ENCODE peak calls at places on chromosome 1, in nine cellular contexts. One of them, this sample, is unnamed.

GRCh38 chr1:8294170-8294697 is 23.7 kb upstream of the SLC45A1 start:
- DNase-seq in testis: no peak
- DNase-seq in hepatocyte: no peak
- DNase-seq in tibial nerve: no peak
- DNase-seq in substantia nigra: no peak
- DNase-seq in tibial artery: no peak
- DNase-seq in astrocyte: no peak
- DNase-seq in brain microvascular endothelial cell: no peak
- DNase-seq in transverse colon: no peak
- DNase-seq in this sample: peak

GRCh38 chr1:154467768-154468102 is 34.3 kb upstream of the TDRD10 start:
- DNase-seq in testis: no peak
- DNase-seq in hepatocyte: no peak
- DNase-seq in tibial nerve: no peak
- DNase-seq in substantia nigra: no peak
- DNase-seq in tibial artery: no peak
- DNase-seq in astrocyte: no peak
- DNase-seq in brain microvascular endothelial cell: no peak
- DNase-seq in transverse colon: no peak
- DNase-seq in this sample: no peak

GRCh38 chr1:246297314-246298273 is 209.5 kb downstream of the SMYD3 start:
- DNase-seq in testis: no peak
- DNase-seq in hepatocyte: no peak
- DNase-seq in tibial nerve: no peak
- DNase-seq in substantia nigra: no peak
- DNase-seq in tibial artery: no peak
- DNase-seq in astrocyte: peak
- DNase-seq in brain microvascular endothelial cell: no peak
- DNase-seq in transverse colon: no peak
- DNase-seq in this sample: no peak

GRCh38 chr1:158654570-158654969 is 31.9 kb downstream of the SPTA1 start:
- DNase-seq in testis: no peak
- DNase-seq in hepatocyte: no peak
- DNase-seq in tibial nerve: peak
- DNase-seq in substantia nigra: no peak
- DNase-seq in tibial artery: no peak
- DNase-seq in astrocyte: no peak
- DNase-seq in brain microvascular endothelial cell: no peak
- DNase-seq in transverse colon: peak
- DNase-seq in this sample: no peak

GRCh38 chr1:162302246-162302645 is 74.4 kb downstream of the SPATA46 start:
- DNase-seq in testis: no peak
- DNase-seq in hepatocyte: no peak
- DNase-seq in tibial nerve: no peak
- DNase-seq in substantia nigra: no peak
- DNase-seq in tibial artery: no peak
- DNase-seq in astrocyte: no peak
- DNase-seq in brain microvascular endothelial cell: no peak
- DNase-seq in transverse colon: no peak
- DNase-seq in this sample: no peak

GRCh38 chr1:234292006-234292405 is 81.2 kb upstream of the COA6 start:
- DNase-seq in testis: no peak
- DNase-seq in hepatocyte: no peak
- DNase-seq in tibial nerve: no peak
- DNase-seq in substantia nigra: no peak
- DNase-seq in tibial artery: no peak
- DNase-seq in astrocyte: no peak
- DNase-seq in brain microvascular endothelial cell: no peak
- DNase-seq in transverse colon: no peak
- DNase-seq in this sample: no peak

GRCh38 chr1:218904401-218904800 is 269.3 kb upstream of the LYPLAL1 start:
- DNase-seq in testis: no peak
- DNase-seq in hepatocyte: no peak
- DNase-seq in tibial nerve: no peak
- DNase-seq in substantia nigra: no peak
- DNase-seq in tibial artery: no peak
- DNase-seq in astrocyte: no peak
- DNase-seq in brain microvascular endothelial cell: no peak
- DNase-seq in transverse colon: no peak
- DNase-seq in this sample: no peak

GRCh38 chr1:172352435-172352834 is 68.0 kb upstream of the C1orf105 start:
- DNase-seq in testis: no peak
- DNase-seq in hepatocyte: no peak
- DNase-seq in tibial nerve: no peak
- DNase-seq in substantia nigra: no peak
- DNase-seq in tibial artery: no peak
- DNase-seq in astrocyte: peak
- DNase-seq in brain microvascular endothelial cell: no peak
- DNase-seq in transverse colon: no peak
- DNase-seq in this sample: no peak

DNA sequence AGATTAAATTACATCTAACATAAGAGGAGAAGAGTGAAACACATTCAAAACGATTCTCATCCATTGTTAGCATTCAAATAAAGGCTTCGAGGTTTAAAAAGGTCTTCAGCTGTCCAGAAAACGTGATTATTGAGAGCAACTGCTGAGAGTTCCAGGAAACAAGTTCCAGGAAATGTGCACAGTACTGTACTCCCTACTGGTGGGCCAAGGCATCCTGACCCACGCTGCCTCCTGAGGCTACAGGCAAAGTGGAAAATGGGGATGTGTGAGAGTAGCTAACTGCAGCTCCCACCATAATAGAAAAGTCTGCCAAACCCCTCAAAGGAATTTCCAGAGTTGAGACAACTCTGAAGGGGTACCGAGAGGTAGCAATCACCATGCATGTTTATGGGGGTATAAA is 2.0 kb downstream of the VAV3 start:
- DNase-seq in testis: no peak
- DNase-seq in hepatocyte: no peak
- DNase-seq in tibial nerve: no peak
- DNase-seq in substantia nigra: no peak
- DNase-seq in tibial artery: no peak
- DNase-seq in astrocyte: no peak
- DNase-seq in brain microvascular endothelial cell: no peak
- DNase-seq in transverse colon: no peak
- DNase-seq in this sample: no peak
- H3K27ac ChIP-seq in testis: no peak
- H3K27ac ChIP-seq in hepatocyte: no peak
- H3K27ac ChIP-seq in tibial nerve: no peak
- H3K27ac ChIP-seq in substantia nigra: no peak
- H3K27ac ChIP-seq in tibial artery: no peak
- H3K27ac ChIP-seq in astrocyte: no peak
- H3K27ac ChIP-seq in brain microvascular endothelial cell: no peak
- H3K27ac ChIP-seq in transverse colon: peak
- H3K27ac ChIP-seq in this sample: peak

GRCh38 chr1:25168193-25169071 is 63.9 kb downstream of the SYF2 start:
- DNase-seq in testis: no peak
- DNase-seq in hepatocyte: peak
- DNase-seq in tibial nerve: no peak
- DNase-seq in substantia nigra: no peak
- DNase-seq in tibial artery: no peak
- DNase-seq in astrocyte: no peak
- DNase-seq in brain microvascular endothelial cell: no peak
- DNase-seq in transverse colon: peak
- DNase-seq in this sample: no peak

GRCh38 chr1:25169610-25170009 is 62.7 kb downstream of the SYF2 start:
- DNase-seq in testis: no peak
- DNase-seq in hepatocyte: no peak
- DNase-seq in tibial nerve: no peak
- DNase-seq in substantia nigra: no peak
- DNase-seq in tibial artery: no peak
- DNase-seq in astrocyte: no peak
- DNase-seq in brain microvascular endothelial cell: no peak
- DNase-seq in transverse colon: no peak
- DNase-seq in this sample: no peak

GRCh38 chr1:25169168-25169567 is 63.1 kb downstream of the SYF2 start:
- DNase-seq in testis: no peak
- DNase-seq in hepatocyte: no peak
- DNase-seq in tibial nerve: no peak
- DNase-seq in substantia nigra: no peak
- DNase-seq in tibial artery: no peak
- DNase-seq in astrocyte: no peak
- DNase-seq in brain microvascular endothelial cell: no peak
- DNase-seq in transverse colon: no peak
- DNase-seq in this sample: no peak

GRCh38 chr1:25166847-25167246 is 65.5 kb downstream of the SYF2 start:
- DNase-seq in testis: no peak
- DNase-seq in hepatocyte: no peak
- DNase-seq in tibial nerve: no peak
- DNase-seq in substantia nigra: no peak
- DNase-seq in tibial artery: no peak
- DNase-seq in astrocyte: no peak
- DNase-seq in brain microvascular endothelial cell: no peak
- DNase-seq in transverse colon: no peak
- DNase-seq in this sample: no peak

GRCh38 chr1:25167269-25168192 is 64.8 kb downstream of the SYF2 start:
- DNase-seq in testis: no peak
- DNase-seq in hepatocyte: peak
- DNase-seq in tibial nerve: no peak
- DNase-seq in substantia nigra: peak
- DNase-seq in tibial artery: no peak
- DNase-seq in astrocyte: no peak
- DNase-seq in brain microvascular endothelial cell: no peak
- DNase-seq in transverse colon: peak
- DNase-seq in this sample: no peak
- H3K27ac ChIP-seq in testis: no peak
- H3K27ac ChIP-seq in hepatocyte: peak
- H3K27ac ChIP-seq in tibial nerve: no peak
- H3K27ac ChIP-seq in substantia nigra: peak
- H3K27ac ChIP-seq in tibial artery: no peak
- H3K27ac ChIP-seq in astrocyte: no peak
- H3K27ac ChIP-seq in brain microvascular endothelial cell: no peak
- H3K27ac ChIP-seq in transverse colon: peak
- H3K27ac ChIP-seq in this sample: no peak

GRCh38 chr1:12592496-12592895 is 25.5 kb downstream of the DHRS3 start:
- DNase-seq in testis: no peak
- DNase-seq in hepatocyte: no peak
- DNase-seq in tibial nerve: no peak
- DNase-seq in substantia nigra: no peak
- DNase-seq in tibial artery: no peak
- DNase-seq in astrocyte: no peak
- DNase-seq in brain microvascular endothelial cell: no peak
- DNase-seq in transverse colon: no peak
- DNase-seq in this sample: no peak

GRCh38 chr1:12594966-12595838 is 22.8 kb downstream of the DHRS3 start:
- DNase-seq in testis: no peak
- DNase-seq in hepatocyte: peak
- DNase-seq in tibial nerve: no peak
- DNase-seq in substantia nigra: peak
- DNase-seq in tibial artery: peak
- DNase-seq in astrocyte: peak
- DNase-seq in brain microvascular endothelial cell: peak
- DNase-seq in transverse colon: peak
- DNase-seq in this sample: peak

GRCh38 chr1:12593621-12594066 is 24.4 kb downstream of the DHRS3 start:
- DNase-seq in testis: peak
- DNase-seq in hepatocyte: peak
- DNase-seq in tibial nerve: peak
- DNase-seq in substantia nigra: peak
- DNase-seq in tibial artery: peak
- DNase-seq in astrocyte: no peak
- DNase-seq in brain microvascular endothelial cell: peak
- DNase-seq in transverse colon: peak
- DNase-seq in this sample: peak

GRCh38 chr1:12595839-12596821 is 21.9 kb downstream of the DHRS3 start:
- DNase-seq in testis: peak
- DNase-seq in hepatocyte: peak
- DNase-seq in tibial nerve: peak
- DNase-seq in substantia nigra: peak
- DNase-seq in tibial artery: peak
- DNase-seq in astrocyte: peak
- DNase-seq in brain microvascular endothelial cell: peak
- DNase-seq in transverse colon: peak
- DNase-seq in this sample: peak

DNA sequence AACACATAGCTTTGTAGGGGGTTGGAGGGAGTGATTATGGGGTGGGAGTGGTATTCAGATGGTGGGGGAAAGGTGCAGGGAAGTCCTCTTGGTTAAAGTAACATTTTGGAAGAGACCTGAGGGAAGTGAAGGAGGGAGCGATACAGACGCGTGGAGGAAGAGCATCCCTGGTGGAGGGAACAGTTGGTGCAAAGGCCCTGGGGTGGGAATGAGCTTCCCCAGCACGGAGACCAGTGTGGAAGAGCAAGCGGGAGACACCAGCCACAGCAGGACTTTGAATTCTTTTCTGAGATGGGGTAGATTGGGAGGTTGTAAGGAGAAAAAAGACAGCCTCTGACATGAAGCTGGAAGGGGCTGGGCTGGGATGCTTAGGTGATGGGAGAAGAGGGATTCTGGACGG is 23.5 kb downstream of the DHRS3 start:
- DNase-seq in testis: no peak
- DNase-seq in hepatocyte: no peak
- DNase-seq in tibial nerve: no peak
- DNase-seq in substantia nigra: no peak
- DNase-seq in tibial artery: no peak
- DNase-seq in astrocyte: no peak
- DNase-seq in brain microvascular endothelial cell: no peak
- DNase-seq in transverse colon: no peak
- DNase-seq in this sample: no peak
- H3K27ac ChIP-seq in testis: no peak
- H3K27ac ChIP-seq in hepatocyte: peak
- H3K27ac ChIP-seq in tibial nerve: peak
- H3K27ac ChIP-seq in substantia nigra: no peak
- H3K27ac ChIP-seq in tibial artery: peak
- H3K27ac ChIP-seq in astrocyte: peak
- H3K27ac ChIP-seq in brain microvascular endothelial cell: peak
- H3K27ac ChIP-seq in transverse colon: peak
- H3K27ac ChIP-seq in this sample: peak

GRCh38 chr1:28108006-28108405 is 19.6 kb upstream of the EYA3 start:
- DNase-seq in testis: no peak
- DNase-seq in hepatocyte: no peak
- DNase-seq in tibial nerve: no peak
- DNase-seq in substantia nigra: no peak
- DNase-seq in tibial artery: no peak
- DNase-seq in astrocyte: no peak
- DNase-seq in brain microvascular endothelial cell: no peak
- DNase-seq in transverse colon: no peak
- DNase-seq in this sample: no peak

GRCh38 chr1:28109639-28110038 is 21.2 kb upstream of the EYA3 start:
- DNase-seq in testis: no peak
- DNase-seq in hepatocyte: no peak
- DNase-seq in tibial nerve: no peak
- DNase-seq in substantia nigra: no peak
- DNase-seq in tibial artery: no peak
- DNase-seq in astrocyte: no peak
- DNase-seq in brain microvascular endothelial cell: no peak
- DNase-seq in transverse colon: no peak
- DNase-seq in this sample: no peak

GRCh38 chr1:28112388-28113311 is 24.2 kb upstream of the EYA3 start:
- DNase-seq in testis: peak
- DNase-seq in hepatocyte: peak
- DNase-seq in tibial nerve: peak
- DNase-seq in substantia nigra: no peak
- DNase-seq in tibial artery: peak
- DNase-seq in astrocyte: peak
- DNase-seq in brain microvascular endothelial cell: peak
- DNase-seq in transverse colon: peak
- DNase-seq in this sample: no peak

GRCh38 chr1:28111157-28111556 is 22.7 kb upstream of the EYA3 start:
- DNase-seq in testis: no peak
- DNase-seq in hepatocyte: no peak
- DNase-seq in tibial nerve: no peak
- DNase-seq in substantia nigra: no peak
- DNase-seq in tibial artery: no peak
- DNase-seq in astrocyte: no peak
- DNase-seq in brain microvascular endothelial cell: peak
- DNase-seq in transverse colon: no peak
- DNase-seq in this sample: no peak

DNA sequence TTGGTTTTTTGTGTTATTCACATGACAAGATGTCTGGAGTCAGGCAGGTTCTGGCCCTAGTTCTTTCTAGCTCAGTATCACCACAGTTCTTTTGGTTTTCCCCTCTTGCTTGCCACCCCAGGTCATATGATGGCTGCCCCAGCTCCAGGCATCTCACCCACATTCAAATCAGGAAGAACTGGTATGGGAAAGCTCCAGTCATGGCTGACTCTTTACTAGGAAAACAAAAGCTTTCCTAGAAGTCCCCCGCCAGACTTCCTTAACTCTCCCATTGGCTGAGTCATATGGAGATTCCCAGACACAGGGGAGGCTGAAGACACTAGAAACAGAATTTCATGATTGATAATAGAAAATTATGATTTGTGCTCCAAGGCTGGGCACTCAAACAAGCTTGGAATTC is 22.1 kb upstream of the EYA3 start:
- DNase-seq in testis: no peak
- DNase-seq in hepatocyte: no peak
- DNase-seq in tibial nerve: no peak
- DNase-seq in substantia nigra: no peak
- DNase-seq in tibial artery: no peak
- DNase-seq in astrocyte: peak
- DNase-seq in brain microvascular endothelial cell: peak
- DNase-seq in transverse colon: no peak
- DNase-seq in this sample: no peak
- H3K27ac ChIP-seq in testis: no peak
- H3K27ac ChIP-seq in hepatocyte: no peak
- H3K27ac ChIP-seq in tibial nerve: no peak
- H3K27ac ChIP-seq in substantia nigra: no peak
- H3K27ac ChIP-seq in tibial artery: no peak
- H3K27ac ChIP-seq in astrocyte: no peak
- H3K27ac ChIP-seq in brain microvascular endothelial cell: peak
- H3K27ac ChIP-seq in transverse colon: no peak
- H3K27ac ChIP-seq in this sample: no peak

This sample was measured in thyroid gland.